ENCODE peak calls at places on chromosomes 16 and 17, in ten cellular contexts. K, M, R, I, Y, P, S, V, U and N are unnamed samples.

GRCh38 chr16:78102122-78102660 is 2.7 kb downstream of the WWOX start:
- DNase-seq in V (no peak), M (no peak), I (no peak), U (no peak), P (no peak), R (no peak), Y (no peak), K (no peak), S (no peak), N (no peak)

GRCh38 chr16:89711601-89712475 is 8.9 kb downstream of the VPS9D1 start:
- DNase-seq in I (no peak), S (peak), V (peak), P (peak), R (no peak), K (peak), M (peak), Y (peak), U (no peak), N (peak)

GRCh38 chr17:40025991-40026815 is 11.0 kb downstream of the CSF3 start:
- DNase-seq in K (no peak), U (no peak), P (no peak), M (no peak), R (no peak), Y (no peak), V (peak), S (no peak), I (no peak), N (no peak)

GRCh38 chr16:88329726-88330700 is 52.7 kb upstream of the ZNF469 start:
- DNase-seq in V (no peak), I (no peak), M (no peak), R (no peak), S (no peak), U (no peak), Y (no peak), K (no peak), P (no peak), N (no peak)

GRCh38 chr17:15966183-15966878 is 21.4 kb downstream of the ADORA2B start:
- DNase-seq in P (no peak), U (no peak), I (no peak), S (peak), Y (no peak), M (no peak), K (no peak), V (peak), R (no peak), N (no peak)

GRCh38 chr17:64638552-64639198 is 23.4 kb downstream of the SMURF2 start:
- DNase-seq in V (peak), M (no peak), I (no peak), Y (no peak), R (no peak), K (peak), P (no peak), U (no peak), S (no peak), N (peak)

GRCh38 chr17:43768382-43768781 is 9.8 kb upstream of the SOST start:
- DNase-seq in U (no peak), S (no peak), Y (peak), M (peak), K (no peak), V (no peak), R (peak), P (no peak), I (no peak), N (no peak)

GRCh38 chr16:50547944-50548658 is at the start of gene NKD1:
- DNase-seq in M (peak), U (no peak), S (peak), K (peak), P (peak), I (peak), Y (peak), V (peak), R (peak), N (peak)

GRCh38 chr17:40935624-40936023 is 1.8 kb downstream of the KRT23 start:
- DNase-seq in U (no peak), Y (no peak), P (no peak), K (no peak), I (no peak), M (no peak), R (no peak), V (no peak), S (no peak), N (no peak)

GRCh38 chr17:56142325-56142724 is 10.9 kb upstream of the ANKFN1 start:
- DNase-seq in I (no peak), U (no peak), Y (no peak), K (peak), P (no peak), R (no peak), M (no peak), V (peak), S (no peak), N (peak)

GRCh38 chr17:76801706-76802105 is 63.8 kb downstream of the MFSD11 start:
- DNase-seq in S (no peak), U (no peak), R (no peak), V (no peak), K (no peak), M (no peak), Y (no peak), I (no peak), P (no peak), N (no peak)

GRCh38 chr16:51416921-51417320 is 265.9 kb upstream of the SALL1 start:
- DNase-seq in M (no peak), P (no peak), Y (no peak), R (no peak), S (no peak), V (no peak), I (no peak), U (no peak), K (peak), N (no peak)

GRCh38 chr17:62703776-62704380 is 76.4 kb downstream of the MRC2 start:
- DNase-seq in K (peak), P (peak), M (peak), Y (peak), I (peak), U (no peak), R (no peak), S (peak), V (peak), N (peak)

GRCh38 chr17:60585887-60586286 is 14.1 kb upstream of the PPM1D start:
- DNase-seq in Y (no peak), U (no peak), R (no peak), V (no peak), P (no peak), K (no peak), I (no peak), M (no peak), S (no peak), N (no peak)

GRCh38 chr16:79325211-79325610 is 275.3 kb downstream of the MAF start:
- DNase-seq in P (no peak), Y (no peak), V (no peak), U (no peak), S (no peak), M (no peak), K (no peak), R (no peak), I (no peak), N (no peak)

GRCh38 chr16:75267631-75268264 is 16.3 kb upstream of the BCAR1 start:
- DNase-seq in U (no peak), V (peak), M (no peak), R (no peak), P (no peak), S (peak), I (no peak), K (peak), Y (no peak), N (peak)

GRCh38 chr17:37607637-37608368 is 1.4 kb downstream of the SYNRG start:
- DNase-seq in P (no peak), K (no peak), R (no peak), M (peak), Y (no peak), U (no peak), S (no peak), V (no peak), I (no peak), N (no peak)

GRCh38 chr17:47993964-47994363 is 23.1 kb downstream of the CDK5RAP3 start:
- DNase-seq in V (no peak), I (no peak), Y (no peak), S (no peak), K (no peak), U (no peak), M (no peak), P (no peak), R (no peak), N (no peak)

GRCh38 chr17:43171761-43172487 is 910 bp downstream of the NBR1 start:
- DNase-seq in M (peak), V (peak), I (no peak), U (no peak), P (no peak), S (peak), Y (peak), R (no peak), K (peak), N (peak)

GRCh38 chr16:53071748-53072301 is 17.0 kb downstream of the CHD9 start:
- DNase-seq in I (no peak), S (no peak), U (no peak), R (peak), P (no peak), M (peak), V (peak), K (no peak), Y (peak), N (no peak)

GRCh38 chr16:2002406-2003230 is 7.0 kb downstream of the ZNF598 start:
- DNase-seq in I (no peak), V (no peak), K (no peak), Y (no peak), M (no peak), U (no peak), R (no peak), S (no peak), P (no peak), N (no peak)

GRCh38 chr16:2005646-2006045 is 4.0 kb downstream of the ZNF598 start:
- DNase-seq in K (no peak), Y (no peak), V (no peak), I (no peak), U (no peak), R (peak), S (no peak), M (no peak), P (no peak), N (no peak)

GRCh38 chr16:2003231-2003826 is 6.3 kb downstream of the ZNF598 start:
- DNase-seq in S (no peak), V (no peak), R (no peak), Y (no peak), U (no peak), K (no peak), I (no peak), M (no peak), P (no peak), N (no peak)

GRCh38 chr16:2004795-2005517 is 4.7 kb downstream of the ZNF598 start:
- DNase-seq in I (no peak), M (no peak), P (no peak), K (peak), S (no peak), V (no peak), U (no peak), R (no peak), Y (peak), N (no peak)

DNA sequence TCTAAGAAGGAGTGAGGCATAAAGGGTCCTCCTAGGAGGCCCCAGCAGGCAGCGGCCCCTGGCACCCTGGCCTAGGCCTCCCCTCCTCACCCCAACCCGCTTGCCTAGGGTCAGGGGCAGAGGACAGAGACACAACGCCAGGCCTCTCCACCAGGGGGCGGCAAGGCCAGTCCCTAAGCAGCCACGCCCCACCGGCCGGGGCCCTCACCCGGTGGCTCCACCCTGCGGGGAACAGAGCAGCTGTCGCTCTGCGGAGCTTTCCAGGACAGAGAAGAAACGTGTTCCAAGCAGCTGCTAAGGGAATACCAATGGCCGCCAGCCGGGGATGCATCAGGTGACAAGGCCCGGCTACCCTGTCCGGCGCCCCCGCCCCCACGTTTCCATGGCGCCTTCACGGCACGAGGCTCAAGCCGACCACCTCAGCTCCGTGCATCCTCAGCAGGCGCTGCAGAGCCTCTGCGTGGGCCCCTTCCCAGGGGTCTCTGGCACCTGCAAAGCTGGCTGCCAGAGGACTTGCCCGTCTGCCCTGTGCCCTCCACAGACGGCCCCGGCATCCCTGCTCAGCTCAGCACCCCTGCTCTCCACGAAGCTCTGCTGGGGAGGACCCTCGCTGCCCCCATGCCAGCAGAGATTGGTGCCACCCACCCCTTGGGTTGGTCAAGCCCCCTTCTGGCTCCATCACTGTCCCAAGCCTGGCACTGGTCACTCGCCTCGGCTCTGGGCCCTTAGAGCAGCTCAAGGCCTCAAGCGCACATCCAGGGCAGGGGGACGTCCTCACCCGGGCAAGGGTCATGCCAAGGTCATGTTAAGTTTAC is 5.6 kb downstream of the ZNF598 start:
- DNase-seq in P (peak), R (peak), S (peak), U (no peak), Y (peak), I (peak), V (peak), M (peak), K (peak), N (peak)
- H3K4me3 ChIP-seq in P (no peak), R (peak), S (no peak), U (peak), Y (no peak), I (no peak), V (peak), M (no peak), K (no peak), N (no peak)

GRCh38 chr16:66661210-66661560 is 35.4 kb downstream of the CMTM4 start:
- DNase-seq in R (no peak), M (no peak), P (no peak), Y (no peak), I (no peak), K (no peak), U (no peak), S (no peak), V (no peak), N (no peak)
- H3K4me3 ChIP-seq in R (peak), M (no peak), P (no peak), Y (no peak), I (no peak), K (peak), U (peak), S (no peak), V (no peak), N (peak)

DNA sequence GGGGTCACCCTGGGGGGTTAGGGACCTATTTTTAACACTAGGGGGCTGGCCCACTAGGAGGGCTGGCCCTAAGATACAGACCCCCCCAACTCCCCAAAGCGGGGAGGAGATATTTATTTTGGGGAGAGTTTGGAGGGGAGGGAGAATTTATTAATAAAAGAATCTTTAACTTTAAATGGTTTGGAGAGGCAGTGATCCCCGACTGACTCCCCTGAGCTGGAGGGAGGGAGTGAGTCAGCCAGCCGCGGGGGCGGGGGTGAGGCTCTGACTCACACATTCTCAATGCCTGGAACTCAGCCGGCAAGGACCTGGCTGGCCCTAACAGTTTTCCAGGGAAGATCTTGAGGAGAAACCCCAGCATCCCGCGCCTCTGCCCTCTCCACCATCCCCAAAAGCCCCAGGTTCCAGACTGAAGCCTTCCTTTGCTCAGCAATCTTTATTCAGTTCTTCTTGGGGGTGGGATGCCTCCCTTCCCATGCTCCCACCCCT is 1.5 kb downstream of the HCFC1R1 start:
- DNase-seq in P (no peak), K (peak), S (peak), V (peak), R (peak), Y (peak), M (no peak), U (peak), I (peak), N (peak)
- H3K4me3 ChIP-seq in P (no peak), K (peak), S (no peak), V (peak), R (peak), Y (no peak), M (no peak), U (peak), I (peak), N (peak)

GRCh38 chr17:58331815-58332719 is 3.5 kb upstream of the TSPOAP1 start:
- DNase-seq in K (no peak), R (no peak), V (no peak), M (peak), P (peak), U (no peak), I (peak), Y (peak), S (no peak), N (no peak)

GRCh38 chr17:58332720-58333395 is 4.3 kb upstream of the TSPOAP1 start:
- DNase-seq in P (no peak), R (no peak), U (no peak), V (no peak), Y (no peak), S (no peak), M (peak), K (no peak), I (peak), N (no peak)

GRCh38 chr17:58330544-58330996 is 2.0 kb upstream of the TSPOAP1 start:
- DNase-seq in V (no peak), U (no peak), M (no peak), K (no peak), I (no peak), S (no peak), R (no peak), P (no peak), Y (no peak), N (no peak)

GRCh38 chr17:58329808-58330543 is 1.4 kb upstream of the TSPOAP1 start:
- DNase-seq in V (no peak), K (no peak), M (peak), R (no peak), S (no peak), U (no peak), I (no peak), P (no peak), Y (no peak), N (no peak)

GRCh38 chr17:58330997-58331814 is 2.6 kb upstream of the TSPOAP1 start:
- DNase-seq in U (no peak), K (no peak), Y (peak), I (peak), P (peak), R (no peak), S (no peak), M (peak), V (no peak), N (no peak)
- H3K4me3 ChIP-seq in U (peak), K (no peak), Y (peak), I (no peak), P (peak), R (peak), S (peak), M (peak), V (no peak), N (no peak)

GRCh38 chr17:83199500-83200201 is 120.2 kb downstream of the METRNL start:
- DNase-seq in P (peak), M (no peak), S (peak), U (peak), K (peak), R (peak), V (peak), I (peak), Y (peak), N (no peak)

GRCh38 chr17:83198366-83199341 is 119.2 kb downstream of the METRNL start:
- DNase-seq in I (peak), M (no peak), V (no peak), K (no peak), Y (peak), U (peak), R (peak), S (no peak), P (peak), N (no peak)

GRCh38 chr17:83200746-83201145 is 121.3 kb downstream of the METRNL start:
- DNase-seq in P (no peak), R (peak), K (peak), Y (peak), V (peak), U (no peak), S (no peak), I (peak), M (no peak), N (peak)

GRCh38 chr17:83201206-83202001 is 122.0 kb downstream of the METRNL start:
- DNase-seq in M (no peak), K (peak), Y (peak), U (no peak), R (peak), I (peak), S (no peak), P (no peak), V (no peak), N (no peak)

GRCh38 chr17:83200231-83200699 is 120.9 kb downstream of the METRNL start:
- DNase-seq in S (peak), U (peak), V (peak), R (peak), M (peak), Y (peak), I (peak), P (peak), K (peak), N (no peak)
- H3K4me3 ChIP-seq in S (no peak), U (peak), V (no peak), R (no peak), M (no peak), Y (no peak), I (no peak), P (peak), K (peak), N (no peak)

GRCh38 chr16:19524356-19524865 is 669 bp downstream of the CCP110 start:
- DNase-seq in V (no peak), U (no peak), I (no peak), Y (no peak), M (peak), R (no peak), S (no peak), K (peak), P (no peak), N (peak)

GRCh38 chr16:19523559-19524355 is at the start of gene CCP110:
- DNase-seq in Y (peak), U (peak), K (peak), S (peak), M (peak), I (peak), R (peak), P (peak), V (peak), N (peak)

GRCh38 chr16:19523184-19523558 is 571 bp upstream of the CCP110 start:
- DNase-seq in P (no peak), S (no peak), R (no peak), Y (no peak), V (no peak), U (no peak), M (peak), I (no peak), K (no peak), N (no peak)

GRCh38 chr16:19527161-19527560 is 3.4 kb downstream of the CCP110 start:
- DNase-seq in K (no peak), S (no peak), M (no peak), U (no peak), I (no peak), R (no peak), P (no peak), Y (no peak), V (no peak), N (no peak)

GRCh38 chr16:19524866-19525723 is 1.4 kb downstream of the CCP110 start:
- DNase-seq in K (no peak), M (peak), I (no peak), P (no peak), V (peak), Y (no peak), U (no peak), R (no peak), S (no peak), N (no peak)
- H3K4me3 ChIP-seq in K (peak), M (peak), I (peak), P (peak), V (peak), Y (peak), U (peak), R (peak), S (peak), N (peak)